ENCODE peak calls at places on chromosomes 13 and 19, in six cellular contexts. O is fibroblast of lung, Y is mammary epithelial cell, G is small intestine, U is stomach, F is lung. N is an unnamed sample. For H3K27me3, the result is how much of the 10 kb centered on the place peaks cover.

GRCh38 chr19:46571495-46571894 is 29.6 kb upstream of the CALM3 start:
- DNase-seq in O (no peak), Y (peak), G (peak), U (no peak), F (no peak), N (peak)

GRCh38 chr19:48510421-48511268 is 990 bp downstream of the LMTK3 start:
- DNase-seq in O (peak), Y (no peak), G (peak), U (peak), F (peak), N (peak)

GRCh38 chr19:5988520-5989387 is 10.8 kb upstream of the RANBP3 start:
- DNase-seq in O (peak), Y (no peak), G (no peak), U (no peak), F (no peak), N (no peak)

GRCh38 chr13:22726721-22727120 is 454.1 kb upstream of the SGCG start:
- DNase-seq in O (no peak), Y (no peak), G (no peak), U (no peak), F (no peak), N (no peak)

GRCh38 chr19:47518139-47518538 is 3.3 kb upstream of the NAPA start:
- DNase-seq in O (no peak), Y (peak), G (no peak), U (no peak), F (no peak), N (no peak)

GRCh38 chr19:4443966-4444764 is 13.4 kb downstream of the UBXN6 start:
- DNase-seq in O (no peak), Y (no peak), G (no peak), U (no peak), F (no peak), N (no peak)

GRCh38 chr19:48373567-48373966 is 9.4 kb downstream of the SYNGR4 start:
- DNase-seq in O (no peak), Y (no peak), G (no peak), U (no peak), F (no peak), N (no peak)

GRCh38 chr13:20801704-20802103 is 27.9 kb upstream of the EEF1AKMT1 start:
- DNase-seq in O (no peak), Y (no peak), G (no peak), U (no peak), F (no peak), N (no peak)

GRCh38 chr13:30017880-30018279 is 167.5 kb upstream of the UBL3 start:
- DNase-seq in O (no peak), Y (no peak), G (no peak), U (no peak), F (no peak), N (no peak)

GRCh38 chr13:111166882-111167281 is 51.8 kb downstream of the ARHGEF7 start:
- DNase-seq in O (no peak), Y (no peak), G (peak), U (no peak), F (no peak), N (no peak)

GRCh38 chr19:3966051-3967017 is 4.6 kb downstream of the DAPK3 start:
- DNase-seq in O (no peak), Y (no peak), G (peak), U (peak), F (no peak), N (peak)

DNA sequence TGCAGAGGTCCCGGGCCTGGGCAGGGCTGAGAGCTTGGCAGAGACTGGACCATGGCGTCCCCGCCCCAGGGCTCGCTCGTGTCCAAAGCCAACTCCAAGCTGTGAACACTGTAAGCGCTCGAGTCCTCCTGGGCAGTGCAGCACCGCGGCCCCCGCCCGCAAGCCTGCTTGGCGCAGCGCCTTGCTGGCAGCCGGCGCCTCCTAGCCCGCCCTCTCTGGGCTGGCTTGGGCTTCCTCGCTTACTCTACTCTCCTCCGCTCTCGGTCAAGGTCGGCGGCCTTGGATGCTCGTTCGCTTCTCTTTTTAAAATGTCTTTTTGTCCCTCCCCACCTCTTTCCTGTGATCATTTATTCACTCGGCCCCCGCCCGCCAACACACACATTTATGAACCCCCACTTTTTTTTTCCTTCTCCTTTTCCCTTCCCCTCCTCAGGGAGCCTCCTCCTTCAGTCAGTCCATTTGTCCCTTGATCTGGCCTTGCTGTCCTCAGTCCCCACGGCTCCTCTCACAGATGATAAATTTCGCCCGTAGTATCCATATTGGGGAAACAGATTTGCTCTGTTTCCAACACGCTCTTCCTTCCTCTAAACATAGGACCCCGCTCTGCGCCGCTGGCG is 1.9 kb downstream of the GSX1 start:
- DNase-seq in O (no peak), Y (no peak), G (no peak), U (no peak), F (no peak), N (no peak)
- H3K27me3 ChIP-seq in O (half or more), Y (half or more), G (under half), U (half or more), F (under half), N (half or more)

GRCh38 chr19:42052241-42052863 is 17.7 kb downstream of the GRIK5 start:
- DNase-seq in O (no peak), Y (peak), G (no peak), U (no peak), F (no peak), N (no peak)

GRCh38 chr19:42045575-42045974 is 24.4 kb downstream of the GRIK5 start:
- DNase-seq in O (no peak), Y (no peak), G (no peak), U (no peak), F (no peak), N (no peak)

GRCh38 chr19:42053037-42053935 is 16.7 kb downstream of the GRIK5 start:
- DNase-seq in O (no peak), Y (peak), G (no peak), U (no peak), F (no peak), N (no peak)

GRCh38 chr19:42051166-42052115 is 18.6 kb downstream of the GRIK5 start:
- DNase-seq in O (no peak), Y (peak), G (peak), U (peak), F (no peak), N (peak)

GRCh38 chr19:42048992-42049391 is 21.0 kb downstream of the GRIK5 start:
- DNase-seq in O (no peak), Y (no peak), G (peak), U (no peak), F (no peak), N (no peak)
- H3K27me3 ChIP-seq in O (under half), Y (under half), G (under half), U (under half), F (under half), N (under half)

GRCh38 chr13:25371608-25372274 is at the start of gene ATP8A2:
- DNase-seq in O (no peak), Y (no peak), G (no peak), U (no peak), F (no peak), N (peak)
- H3K27me3 ChIP-seq in O (under half), Y (under half), G (under half), U (half or more), F (under half), N (half or more)

GRCh38 chr19:1290699-1291651 is 5.3 kb downstream of the EFNA2 start:
- DNase-seq in O (no peak), Y (no peak), G (peak), U (no peak), F (no peak), N (peak)
- H3K27me3 ChIP-seq in O (under half), Y (under half), G (under half), U (half or more), F (under half), N (under half)

GRCh38 chr13:99842379-99842778 is 129.2 kb downstream of the ZIC5 start:
- DNase-seq in O (no peak), Y (no peak), G (no peak), U (no peak), F (no peak), N (no peak)

GRCh38 chr13:99845136-99845874 is 126.3 kb downstream of the ZIC5 start:
- DNase-seq in O (no peak), Y (no peak), G (no peak), U (no peak), F (no peak), N (no peak)

GRCh38 chr13:99843872-99844271 is 127.7 kb downstream of the ZIC5 start:
- DNase-seq in O (no peak), Y (no peak), G (no peak), U (no peak), F (no peak), N (no peak)

GRCh38 chr13:99847318-99847750 is 124.2 kb downstream of the ZIC5 start:
- DNase-seq in O (no peak), Y (no peak), G (peak), U (no peak), F (no peak), N (no peak)
- H3K27me3 ChIP-seq in O (under half), Y (under half), G (under half), U (under half), F (under half), N (under half)

N was measured in hepatocyte.